ENCODE peak calls at places on chromosome 3, in ten cellular contexts. O is brain microvascular endothelial cell, Y is fibroblast of lung, I is AG10803, F is left ventricle myocardium inferior, X is endodermal cell, A is astrocyte, P is cardiac fibroblast, U is stomach, T is K562. H is an unnamed sample.

GRCh38 chr3:155742339-155742980 is 2.4 kb downstream of the PLCH1 start:
- DNase-seq in I (no peak), Y (no peak), T (no peak), P (no peak), F (no peak), U (no peak), O (no peak), A (no peak), X (no peak), H (no peak)

GRCh38 chr3:94928921-94929320 is 866.1 kb downstream of the NSUN3 start:
- DNase-seq in O (peak; percentile 25), P (peak; percentile 86), U (no peak), T (no peak), F (no peak), A (peak; percentile 67), X (no peak), Y (peak; percentile 23), I (no peak), H (peak; percentile 64)

GRCh38 chr3:184757010-184757651 is 45.3 kb upstream of the MAGEF1 start:
- DNase-seq in F (peak; percentile 55), Y (peak; percentile 96), U (peak; percentile 58), P (peak; percentile 81), X (peak; percentile 76), A (peak; percentile 66), I (peak; percentile 88), T (no peak), O (peak; percentile 90), H (peak; percentile 66)

GRCh38 chr3:71206821-71207220 is 376.7 kb downstream of the FOXP1 start:
- DNase-seq in F (no peak), X (no peak), T (no peak), U (no peak), A (no peak), I (no peak), Y (no peak), O (no peak), P (no peak), H (no peak)

GRCh38 chr3:37075955-37076354 is 82.6 kb downstream of the MLH1 start:
- DNase-seq in Y (peak; percentile 58), T (no peak), F (no peak), U (no peak), A (no peak), P (peak; percentile 56), X (no peak), I (no peak), O (no peak), H (no peak)

GRCh38 chr3:41007399-41007798 is 191.9 kb upstream of the CTNNB1 start:
- DNase-seq in P (no peak), U (no peak), F (no peak), O (no peak), X (no peak), Y (no peak), T (no peak), I (no peak), A (no peak), H (no peak)

GRCh38 chr3:45647148-45647619 is 42.0 kb upstream of the SACM1L start:
- DNase-seq in O (peak; percentile 76), Y (peak; percentile 94), U (no peak), I (peak; percentile 88), A (peak; percentile 86), X (no peak), P (peak; percentile 95), F (no peak), T (no peak), H (peak; percentile 91)

GRCh38 chr3:35296533-35296932 is 342.8 kb upstream of the ARPP21 start:
- DNase-seq in Y (no peak), I (no peak), O (peak; percentile 25), F (no peak), X (no peak), T (no peak), U (no peak), P (no peak), A (peak; percentile 1), H (peak; percentile 25)

GRCh38 chr3:152281032-152281713 is 12.4 kb downstream of the MBNL1 start:
- DNase-seq in I (peak; percentile 43), U (no peak), A (peak; percentile 59), O (no peak), X (no peak), T (no peak), P (no peak), F (no peak), Y (no peak), H (peak; percentile 31)

GRCh38 chr3:39332525-39332924 is 3.0 kb downstream of the CCR8 start:
- DNase-seq in Y (no peak), O (no peak), T (no peak), P (no peak), A (no peak), F (peak; percentile 42), U (no peak), X (no peak), I (no peak), H (no peak)

GRCh38 chr3:39330824-39331223 is 1.3 kb downstream of the CCR8 start:
- DNase-seq in P (no peak), F (no peak), I (no peak), X (no peak), U (no peak), T (no peak), O (no peak), Y (no peak), A (no peak), H (no peak)

GRCh38 chr3:39327053-39327745 is 2.3 kb upstream of the CCR8 start:
- DNase-seq in F (no peak), Y (no peak), X (no peak), P (no peak), I (no peak), T (no peak), O (no peak), U (no peak), A (no peak), H (no peak)

GRCh38 chr3:39327746-39328349 is 1.7 kb upstream of the CCR8 start:
- DNase-seq in F (no peak), P (no peak), U (no peak), O (no peak), I (no peak), T (no peak), A (no peak), X (no peak), Y (no peak), H (no peak)

GRCh38 chr3:39329493-39329892 is at the start of gene CCR8:
- DNase-seq in A (no peak), X (no peak), F (no peak), Y (no peak), T (no peak), P (no peak), I (no peak), U (no peak), O (no peak), H (no peak)
- TF ChIP-seq CTCF in A (no peak), X (no peak), F (no peak), Y (no peak), T (no peak), P (no peak), I (no peak), U (no peak), O (no peak), H (no peak)

GRCh38 chr3:169666079-169666436 is 2.5 kb upstream of the MECOM start:
- DNase-seq in F (no peak), A (no peak), I (no peak), Y (no peak), U (no peak), T (no peak), P (no peak), X (peak; percentile 55), O (no peak), H (no peak)

GRCh38 chr3:169665264-169666078 is 2.0 kb upstream of the MECOM start:
- DNase-seq in F (no peak), P (no peak), O (no peak), U (no peak), Y (no peak), T (no peak), X (peak; percentile 56), I (no peak), A (no peak), H (no peak)

GRCh38 chr3:169667710-169668080 is 4.2 kb upstream of the MECOM start:
- DNase-seq in X (no peak), O (no peak), U (no peak), Y (no peak), P (no peak), I (no peak), A (no peak), T (no peak), F (no peak), H (no peak)

GRCh38 chr3:169667380-169667671 is 3.8 kb upstream of the MECOM start:
- DNase-seq in T (no peak), A (no peak), X (no peak), U (no peak), F (no peak), O (no peak), Y (no peak), I (no peak), P (no peak), H (no peak)

DNA sequence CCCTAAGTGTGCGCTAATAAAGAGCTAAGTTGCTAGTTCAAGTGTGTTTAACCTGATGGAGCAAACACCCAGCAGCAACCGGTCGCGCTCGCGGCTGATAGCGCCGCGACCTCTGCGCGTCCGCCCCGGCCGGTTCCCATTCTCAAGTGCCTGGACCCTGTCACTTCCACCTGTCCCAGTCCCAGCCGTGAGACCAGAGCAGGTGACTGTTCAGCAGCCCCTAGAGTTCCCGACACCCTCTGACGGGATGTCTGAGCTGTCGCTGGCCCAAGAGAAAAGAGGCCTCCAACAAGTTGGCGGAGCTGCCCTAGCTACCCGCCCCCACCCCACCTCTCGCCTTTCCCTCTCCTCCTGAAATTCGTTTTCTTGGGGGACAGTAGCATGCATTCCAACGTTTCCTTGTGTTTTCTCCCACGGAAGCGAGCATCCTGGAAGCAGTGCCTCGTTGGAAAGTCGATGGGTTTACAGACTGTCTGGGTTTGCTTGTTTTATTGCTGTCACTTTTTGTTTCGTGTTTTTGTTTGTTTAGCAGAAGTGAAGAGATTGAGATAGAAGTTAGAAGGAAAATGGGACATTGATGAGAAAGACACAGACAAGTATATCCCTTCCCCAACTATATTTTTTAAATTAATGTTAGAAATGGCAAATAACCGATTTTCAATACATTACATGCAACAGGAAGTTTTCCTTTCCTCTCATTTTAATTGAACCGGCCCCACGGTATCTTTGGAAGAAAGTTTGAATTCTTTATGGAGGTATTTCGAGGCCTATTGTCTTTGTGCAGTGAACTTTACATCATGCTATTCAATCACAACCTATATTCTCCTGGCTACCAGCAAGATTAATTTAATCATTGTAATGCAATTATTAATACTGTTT is 3.2 kb upstream of the MECOM start:
- DNase-seq in T (no peak), O (no peak), X (peak; percentile 82), A (no peak), U (peak; percentile 58), Y (peak; percentile 17), I (no peak), P (no peak), F (no peak), H (no peak)
- H3K4me3 ChIP-seq in T (no peak overlapping the region), O (no peak overlapping the region), X (peak overlapping the region; percentile 68), A (no peak overlapping the region), U (peak overlapping the region; percentile 23), Y (no peak overlapping the region), I (no peak overlapping the region), P (no peak overlapping the region), F (no peak overlapping the region), H (no peak overlapping the region)

GRCh38 chr3:62558549-62559112 is 185.3 kb upstream of the FEZF2 start:
- DNase-seq in A (no peak), I (no peak), X (peak; percentile 85), U (no peak), P (peak; percentile 38), Y (peak; percentile 47), F (no peak), T (peak; percentile 13), O (peak; percentile 25), H (peak; percentile 51)
- TF ChIP-seq CTCF in A (peak; percentile 60), I (peak; percentile 49), X (peak; percentile 83), U (no peak), P (peak; percentile 64), Y (peak; percentile 65), F (peak; percentile 34), T (peak; percentile 32), O (peak; percentile 81), H (peak; percentile 76)

GRCh38 chr3:129975332-129976090 is 991 bp downstream of the TRH start:
- DNase-seq in F (peak; percentile 23), I (no peak), O (no peak), P (no peak), U (no peak), X (peak; percentile 84), Y (no peak), T (no peak), A (no peak), H (no peak)
- H3K4me3 ChIP-seq in F (peak overlapping the region; percentile 51), I (no peak overlapping the region), O (no peak overlapping the region), P (no peak overlapping the region), U (peak overlapping the region; percentile 13), X (peak overlapping the region; percentile 69), Y (no peak overlapping the region), T (no peak overlapping the region), A (no peak overlapping the region), H (no peak overlapping the region)